ENCODE peak calls at places on chromosomes 12 and 14, in seven cellular contexts. Q is GM20000, O is AG10803, S is brain microvascular endothelial cell, W is AG09309, T is lower leg skin, M is psoas muscle. Y is an unnamed sample.

GRCh38 chr14:101007765-101008164 is 104.2 kb upstream of the RTL1 start:
- DNase-seq in Q (no peak), O (no peak), S (no peak), W (no peak), T (no peak), M (no peak), Y (no peak)

GRCh38 chr12:20950248-20950647 is 139.7 kb downstream of the SLCO1B3 start:
- DNase-seq in Q (peak; percentile 13), O (no peak), S (peak; percentile 18), W (no peak), T (no peak), M (no peak), Y (no peak)

GRCh38 chr14:87131879-87132278 is 861.1 kb downstream of the GALC start:
- DNase-seq in Q (no peak), O (peak; percentile 30), S (no peak), W (no peak), T (no peak), M (no peak), Y (no peak)

GRCh38 chr12:1744932-1745331 is 54.1 kb downstream of the ADIPOR2 start:
- DNase-seq in Q (no peak), O (peak; percentile 7), S (no peak), W (no peak), T (no peak), M (no peak), Y (no peak)

GRCh38 chr14:58920230-58920629 is 268.2 kb upstream of the DAAM1 start:
- DNase-seq in Q (no peak), O (no peak), S (no peak), W (no peak), T (no peak), M (no peak), Y (no peak)

GRCh38 chr12:2083008-2083407 is 30.2 kb downstream of the CACNA1C start:
- DNase-seq in Q (no peak), O (peak; percentile 64), S (no peak), W (no peak), T (no peak), M (no peak), Y (no peak)

GRCh38 chr14:28661171-28661772 is 105.3 kb upstream of the FOXG1 start:
- DNase-seq in Q (no peak), O (peak; percentile 13), S (peak; percentile 59), W (no peak), T (no peak), M (no peak), Y (no peak)

GRCh38 chr12:4116251-4117111 is 157.1 kb upstream of the CCND2 start:
- DNase-seq in Q (no peak), O (peak; percentile 79), S (peak; percentile 83), W (peak; percentile 40), T (no peak), M (no peak), Y (no peak)

GRCh38 chr14:41498959-41499358 is 107.7 kb upstream of the LRFN5 start:
- DNase-seq in Q (no peak), O (no peak), S (no peak), W (no peak), T (no peak), M (no peak), Y (no peak)

GRCh38 chr12:84599539-84599938 is 313.1 kb downstream of the SLC6A15 start:
- DNase-seq in Q (no peak), O (peak; percentile 46), S (peak; percentile 59), W (peak; percentile 7), T (no peak), M (no peak), Y (no peak)

GRCh38 chr12:96436366-96437295 is 36.4 kb upstream of the CDK17 start:
- DNase-seq in Q (no peak), O (no peak), S (no peak), W (no peak), T (no peak), M (no peak), Y (no peak)

GRCh38 chr14:89537911-89538310 is 120.9 kb upstream of the FOXN3 start:
- DNase-seq in Q (no peak), O (no peak), S (no peak), W (no peak), T (no peak), M (no peak), Y (no peak)

GRCh38 chr12:45343269-45344051 is 127.6 kb downstream of the ANO6 start:
- DNase-seq in Q (no peak), O (peak; percentile 57), S (peak; percentile 55), W (no peak), T (no peak), M (no peak), Y (no peak)

GRCh38 chr14:51490205-51490604 is 161.5 kb upstream of the FRMD6 start:
- DNase-seq in Q (no peak), O (peak; percentile 79), S (no peak), W (peak; percentile 84), T (no peak), M (no peak), Y (no peak)

GRCh38 chr14:73785834-73786631 is 65.6 kb upstream of the PTGR2 start:
- DNase-seq in Q (peak; percentile 66), O (peak; percentile 94), S (peak; percentile 78), W (peak; percentile 82), T (peak; percentile 87), M (peak; percentile 80), Y (no peak)

GRCh38 chr12:82912406-82912805 is 225.7 kb downstream of the TMTC2 start:
- DNase-seq in Q (no peak), O (peak; percentile 22), S (no peak), W (no peak), T (no peak), M (no peak), Y (no peak)

GRCh38 chr14:33693237-33693636 is 257.6 kb downstream of the EGLN3 start:
- DNase-seq in Q (no peak), O (peak; percentile 85), S (peak; percentile 80), W (peak; percentile 63), T (no peak), M (no peak), Y (no peak)

GRCh38 chr12:127629066-127629820 is 637.7 kb upstream of the TMEM132C start:
- DNase-seq in Q (no peak), O (peak; percentile 25), S (no peak), W (no peak), T (no peak), M (no peak), Y (no peak)

GRCh38 chr12:2860170-2860569 is 3.3 kb upstream of the TEX52 start:
- DNase-seq in Q (no peak), O (no peak), S (no peak), W (no peak), T (no peak), M (no peak), Y (no peak)

GRCh38 chr12:59069481-59069880 is 149.2 kb upstream of the LRIG3 start:
- DNase-seq in Q (no peak), O (no peak), S (no peak), W (no peak), T (no peak), M (no peak), Y (no peak)

GRCh38 chr12:125971981-125972380 is 906.7 kb downstream of the AACS start:
- DNase-seq in Q (no peak), O (no peak), S (no peak), W (no peak), T (no peak), M (no peak), Y (no peak)

GRCh38 chr12:120820885-120821510 is 83.2 kb downstream of the SPPL3 start:
- DNase-seq in Q (no peak), O (no peak), S (no peak), W (no peak), T (no peak), M (no peak), Y (no peak)

GRCh38 chr12:25979059-25979458 is 20.6 kb downstream of the RASSF8 start:
- DNase-seq in Q (no peak), O (no peak), S (no peak), W (no peak), T (no peak), M (no peak), Y (no peak)

DNA sequence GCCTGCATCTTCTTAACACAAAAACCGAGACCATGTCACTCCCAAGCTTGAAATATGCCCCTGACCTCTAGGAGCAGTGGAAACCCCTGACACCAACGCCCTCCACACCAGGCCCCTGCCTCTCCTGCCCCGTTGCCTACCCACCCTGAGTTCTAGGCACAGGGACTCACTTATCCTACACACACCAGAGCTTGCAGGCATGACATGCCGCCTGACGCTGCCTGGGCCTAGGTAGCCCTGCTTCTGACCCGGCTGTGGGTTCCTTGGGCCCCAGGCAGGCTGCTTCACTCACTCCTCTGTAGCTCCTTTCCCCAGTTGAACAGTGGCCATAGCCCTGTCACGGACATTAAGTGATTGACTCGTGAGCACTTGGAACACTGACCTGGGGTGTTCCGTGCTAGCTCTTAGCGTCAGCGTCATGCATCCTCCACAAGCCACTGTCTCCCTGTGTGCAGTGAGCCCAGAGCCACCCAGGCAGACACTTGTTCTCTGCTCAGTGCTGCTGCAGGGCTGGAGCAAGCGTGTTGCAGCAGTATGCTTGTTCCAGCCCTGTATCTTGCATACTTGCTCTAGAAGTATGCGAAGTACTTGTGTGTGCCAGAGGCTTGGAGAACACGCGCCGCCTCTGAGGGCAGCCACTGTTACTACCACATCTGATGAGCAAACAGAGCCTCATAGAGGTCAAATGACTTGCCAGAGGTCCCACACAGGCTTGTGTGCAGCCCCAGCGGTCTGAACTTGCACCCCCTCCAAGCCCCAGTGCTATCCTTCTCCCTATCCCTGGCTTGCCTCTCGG is 15.6 kb downstream of the OTUB2 start:
- DNase-seq in Q (no peak), O (peak; percentile 86), S (peak; percentile 17), W (peak; percentile 14), T (no peak), M (no peak), Y (no peak)
- TF ChIP-seq CTCF in Q (no peak), O (no peak), S (no peak), W (no peak), T (no peak), M (no peak), Y (no peak)

GRCh38 chr14:81286574-81287370 is 66.0 kb upstream of the GTF2A1 start:
- DNase-seq in Q (no peak), O (no peak), S (no peak), W (no peak), T (no peak), M (no peak), Y (no peak)

GRCh38 chr14:81285250-81285649 is 64.5 kb upstream of the GTF2A1 start:
- DNase-seq in Q (no peak), O (no peak), S (no peak), W (no peak), T (no peak), M (no peak), Y (no peak)

GRCh38 chr14:81289516-81289915 is 68.8 kb upstream of the GTF2A1 start:
- DNase-seq in Q (no peak), O (no peak), S (no peak), W (no peak), T (no peak), M (no peak), Y (no peak)
- TF ChIP-seq CTCF in Q (no peak), O (no peak), S (no peak), W (no peak), T (no peak), M (no peak), Y (no peak)

DNA sequence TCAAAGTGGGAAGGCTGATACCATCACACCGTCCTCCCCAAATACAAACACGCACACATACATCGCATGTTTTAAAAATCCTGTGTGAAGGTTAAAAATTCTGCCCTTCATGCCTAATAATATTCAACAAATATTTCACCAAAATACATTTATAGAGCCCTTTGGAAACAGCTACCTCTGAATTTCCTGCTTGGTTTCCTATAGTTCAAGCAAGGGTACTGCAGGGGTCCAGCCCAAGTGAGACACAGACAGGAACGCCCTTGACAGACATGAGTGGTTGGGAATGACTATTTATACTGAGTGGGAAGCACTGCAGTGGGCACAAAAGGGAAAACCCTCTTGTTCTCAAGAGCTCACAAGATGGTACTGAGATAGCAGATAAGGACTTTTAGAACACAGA is 51.0 kb downstream of the ST8SIA1 start:
- DNase-seq in Q (no peak), O (no peak), S (no peak), W (no peak), T (no peak), M (no peak), Y (no peak)
- TF ChIP-seq CTCF in Q (no peak), O (peak; percentile 7), S (peak; percentile 11), W (no peak), T (no peak), M (no peak), Y (no peak)

GRCh38 chr12:132422057-132423043 is 67.6 kb upstream of the FBRSL1 start:
- DNase-seq in Q (no peak), O (peak; percentile 40), S (no peak), W (no peak), T (no peak), M (no peak), Y (no peak)
- TF ChIP-seq CTCF in Q (no peak), O (no peak), S (no peak), W (peak; percentile 9), T (no peak), M (no peak), Y (peak; percentile 6)